ENCODE peak calls at places on chromosomes 12 and 14, in five cellular contexts. V, S, L, N and Y are unnamed samples.
A peak's percentile ranks its signal among the peaks of the same experiment; 100 is the strongest.

GRCh38 chr14:96187216-96188050 is 17.2 kb upstream of the BDKRB2 start:
- DNase-seq in V (no peak), N (no peak), L (no peak), S (no peak), Y (no peak)

GRCh38 chr14:23153891-23154796 is 29.3 kb downstream of the SLC7A8 start:
- DNase-seq in V (peak; percentile 97), L (peak; percentile 43), S (peak; percentile 86), N (peak; percentile 98), Y (peak; percentile 96)

GRCh38 chr14:61462566-61463195 is 141.3 kb downstream of the PRKCH start:
- DNase-seq in S (no peak), N (no peak), V (no peak), L (peak; percentile 85), Y (no peak)

GRCh38 chr12:50200507-50201273 is 33.5 kb upstream of the CERS5 start:
- DNase-seq in N (no peak), V (no peak), L (no peak), S (no peak), Y (no peak)

GRCh38 chr14:104784218-104784568 is 11.4 kb downstream of the AKT1 start:
- DNase-seq in V (no peak), S (no peak), L (no peak), N (no peak), Y (no peak)

GRCh38 chr12:124426594-124427550 is 132.0 kb downstream of the RFLNA start:
- DNase-seq in L (no peak), S (no peak), V (no peak), N (peak; percentile 31), Y (no peak)

GRCh38 chr12:7937867-7938506 is 2.0 kb upstream of the SLC2A3 start:
- DNase-seq in L (no peak), N (no peak), V (no peak), S (no peak), Y (no peak)

GRCh38 chr14:61872452-61872851 is 110.2 kb downstream of the SNAPC1 start:
- DNase-seq in V (no peak), N (no peak), S (no peak), L (no peak), Y (no peak)

GRCh38 chr14:32590157-32590556 is 261.1 kb downstream of the AKAP6 start:
- DNase-seq in N (no peak), V (no peak), L (no peak), S (no peak), Y (no peak)

GRCh38 chr14:95494456-95494855 is 22.0 kb downstream of the SYNE3 start:
- DNase-seq in L (no peak), S (no peak), V (no peak), N (no peak), Y (no peak)

GRCh38 chr14:58699656-58700055 is 61.9 kb downstream of the DACT1 start:
- DNase-seq in V (no peak), N (no peak), L (no peak), S (no peak), Y (no peak)

GRCh38 chr12:123387508-123388217 is 3.7 kb downstream of the KMT5A start:
- DNase-seq in N (no peak), S (no peak), V (no peak), L (peak; percentile 12), Y (peak; percentile 48)

GRCh38 chr12:16300222-16300621 is 22.7 kb upstream of the SLC15A5 start:
- DNase-seq in L (no peak), V (no peak), N (no peak), S (no peak), Y (no peak)

GRCh38 chr12:27780612-27781408 is 774 bp upstream of the MANSC4 start:
- DNase-seq in N (peak; percentile 61), L (peak; percentile 24), V (peak; percentile 87), S (peak; percentile 78), Y (peak; percentile 21)

GRCh38 chr14:101877766-101878165 is 86.6 kb upstream of the DYNC1H1 start:
- DNase-seq in N (no peak), S (no peak), V (peak; percentile 81), L (no peak), Y (no peak)

GRCh38 chr14:51394804-51395203 is 154.8 kb downstream of the TMX1 start:
- DNase-seq in S (no peak), N (no peak), L (no peak), V (no peak), Y (no peak)

GRCh38 chr12:17296882-17297281 is 690.9 kb upstream of the LMO3 start:
- DNase-seq in N (no peak), V (no peak), L (no peak), S (no peak), Y (no peak)

GRCh38 chr12:64018524-64018923 is 174.0 kb downstream of the SRGAP1 start:
- DNase-seq in S (no peak), N (no peak), V (no peak), L (no peak), Y (no peak)

GRCh38 chr12:59823535-59823934 is 227.7 kb downstream of the SLC16A7 start:
- DNase-seq in N (no peak), S (no peak), V (no peak), L (no peak), Y (no peak)

GRCh38 chr12:125954362-125954761 is 889.1 kb downstream of the AACS start:
- DNase-seq in N (no peak), S (peak; percentile 61), V (no peak), L (no peak), Y (no peak)
- H3K9me3 ChIP-seq in N (no peaks in the 10 kb centered on the region), S (no peaks in the 10 kb centered on the region), V (no peaks in the 10 kb centered on the region), L (no peaks in the 10 kb centered on the region), Y (no peaks in the 10 kb centered on the region)

GRCh38 chr12:73935817-73936216 is 601.8 kb upstream of the ATXN7L3B start:
- DNase-seq in L (peak; percentile 6), S (peak; percentile 41), V (no peak), N (no peak), Y (no peak)
- TF ChIP-seq CTCF in L (no peak), S (peak; percentile 61), V (no peak), N (peak; percentile 48), Y (no peak)

DNA sequence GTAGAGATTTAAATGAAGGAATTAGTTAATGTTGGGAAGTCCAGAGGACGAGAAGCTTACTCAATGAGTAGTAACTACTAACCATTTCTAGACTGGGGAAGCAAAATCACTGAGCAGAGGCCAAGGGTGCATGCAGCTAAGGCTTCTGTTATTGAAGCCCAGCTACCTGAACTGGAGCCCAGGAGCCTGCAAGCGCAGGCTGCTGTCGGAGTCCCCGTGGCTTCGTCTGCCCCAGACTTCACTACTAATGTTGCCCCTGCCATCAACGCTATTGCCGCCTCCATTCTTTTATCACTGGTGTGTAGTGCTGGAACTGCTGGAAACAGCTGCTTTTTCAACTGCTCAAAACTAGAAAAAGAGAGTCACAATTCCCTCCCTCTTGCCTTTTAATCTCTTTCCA is 97.8 kb upstream of the ATF7IP start:
- DNase-seq in N (no peak), V (no peak), S (peak; percentile 53), L (no peak), Y (no peak)
- H3K27ac ChIP-seq in N (no peak overlapping the region), V (no peak overlapping the region), S (no peak overlapping the region), L (no peak overlapping the region), Y (no peak overlapping the region)

GRCh38 chr12:125853670-125854069 is 788.4 kb downstream of the AACS start:
- DNase-seq in N (no peak), V (no peak), S (no peak), L (no peak), Y (no peak)

GRCh38 chr12:125856899-125857298 is 791.7 kb downstream of the AACS start:
- DNase-seq in S (no peak), V (no peak), N (no peak), L (no peak), Y (no peak)

GRCh38 chr12:125852116-125852515 is 786.9 kb downstream of the AACS start:
- DNase-seq in L (no peak), N (no peak), V (no peak), S (no peak), Y (no peak)

GRCh38 chr12:125856366-125856765 is 791.1 kb downstream of the AACS start:
- DNase-seq in N (no peak), V (no peak), S (no peak), L (no peak), Y (no peak)

GRCh38 chr12:125852679-125853078 is 787.4 kb downstream of the AACS start:
- DNase-seq in V (no peak), N (no peak), L (no peak), S (no peak), Y (no peak)
- H3K9me3 ChIP-seq in V (no peaks in the 10 kb centered on the region), N (no peaks in the 10 kb centered on the region), L (no peaks in the 10 kb centered on the region), S (no peaks in the 10 kb centered on the region), Y (no peaks in the 10 kb centered on the region)

GRCh38 chr12:45543887-45544286 is 185.6 kb upstream of the ARID2 start:
- DNase-seq in S (peak; percentile 64), L (peak; percentile 79), V (no peak), N (peak; percentile 69), Y (no peak)
- TF ChIP-seq CTCF in S (peak; percentile 89), L (peak; percentile 83), V (peak; percentile 54), N (peak; percentile 78), Y (peak; percentile 71)

GRCh38 chr12:116714175-116714574 is 23.7 kb downstream of the SPRING1 start:
- DNase-seq in S (no peak), L (no peak), V (no peak), N (no peak), Y (no peak)

GRCh38 chr12:116720129-116720528 is 17.7 kb downstream of the SPRING1 start:
- DNase-seq in V (no peak), N (no peak), L (no peak), S (no peak), Y (no peak)

GRCh38 chr12:116719661-116720060 is 18.2 kb downstream of the SPRING1 start:
- DNase-seq in N (no peak), V (no peak), L (peak; percentile 36), S (no peak), Y (no peak)

GRCh38 chr12:116718578-116719454 is 19.1 kb downstream of the SPRING1 start:
- DNase-seq in N (no peak), V (no peak), S (no peak), L (no peak), Y (no peak)

DNA sequence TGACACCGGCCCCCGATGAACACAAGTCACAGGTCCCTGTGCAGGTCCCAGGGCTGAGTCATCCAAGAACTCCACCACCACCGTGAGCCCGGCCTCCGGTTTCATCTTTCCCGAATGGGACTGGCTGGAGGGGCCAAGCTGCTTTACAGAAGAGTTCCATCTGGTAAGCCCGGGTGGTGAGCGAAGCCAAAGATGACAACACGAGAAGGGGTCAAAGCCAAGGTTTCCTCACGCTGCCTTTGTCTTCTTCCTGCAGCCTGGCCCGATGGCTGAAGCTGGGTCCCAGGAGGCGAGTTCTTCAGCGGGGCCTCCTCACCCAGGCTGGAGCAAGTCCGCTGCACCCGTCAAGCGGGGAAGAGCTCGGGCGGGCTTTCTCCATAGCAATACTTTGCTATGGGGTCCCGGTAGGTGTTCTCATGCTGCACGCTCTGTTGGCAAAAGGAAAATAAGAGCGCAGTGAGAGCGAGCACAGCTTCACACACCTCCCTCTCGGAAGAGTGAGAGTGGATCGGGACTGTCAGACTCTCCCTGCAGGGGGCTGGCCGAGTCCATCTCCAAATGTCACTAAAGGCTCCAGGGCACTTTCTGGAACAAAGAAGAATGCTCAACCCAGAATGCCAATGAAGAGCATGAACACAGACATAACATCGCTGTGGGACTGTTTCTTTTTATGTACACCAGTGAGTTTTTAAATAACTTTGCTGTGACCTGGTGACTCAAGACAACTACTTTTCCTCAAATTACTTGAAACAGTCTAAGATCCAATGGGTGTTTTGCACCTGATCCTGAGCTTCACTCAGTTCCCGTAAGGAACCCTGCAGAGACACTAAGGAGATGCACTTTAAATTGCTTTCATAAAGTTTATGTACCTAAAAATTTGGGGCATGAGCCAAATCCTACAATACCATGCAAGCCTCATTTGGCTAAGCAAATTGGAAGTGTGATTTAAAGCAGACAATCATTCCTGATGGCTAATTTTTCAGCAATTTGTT is 20.1 kb downstream of the SPRING1 start:
- DNase-seq in L (no peak), N (peak; percentile 46), S (no peak), V (peak; percentile 93), Y (peak; percentile 81)
- H3K27ac ChIP-seq in L (no peak overlapping the region), N (no peak overlapping the region), S (no peak overlapping the region), V (peak overlapping the region; percentile 1), Y (no peak overlapping the region)

GRCh38 chr12:53717319-53717718 is 9.9 kb downstream of the CALCOCO1 start:
- DNase-seq in L (peak; percentile 65), V (no peak), S (no peak), N (no peak), Y (no peak)
- H3K9me3 ChIP-seq in L (no peaks in the 10 kb centered on the region), V (no peaks in the 10 kb centered on the region), S (no peaks in the 10 kb centered on the region), N (no peaks in the 10 kb centered on the region), Y (no peaks in the 10 kb centered on the region)